ENCODE peak calls at places on chromosome 11, in seven cellular contexts. O is NCI-H1092; N is C1 segment of cervical spinal cord; X is Kasumi-1; J is stimulated activated CD4-positive, alpha-beta T cell treated with anti-CD3 and anti-CD28 coated beads, Interleukin-2, amount 100 ng/mL, for 24 hours; K is skeletal muscle cell; C is EH. D is an unnamed sample.

GRCh38 chr11:77075425-77075905 is 8.7 kb downstream of the CAPN5 start:
- DNase-seq in J (no peak), X (no peak), C (no peak), N (no peak), K (no peak), O (no peak), D (no peak)

GRCh38 chr11:30567148-30567547 is 19.0 kb downstream of the MPPED2 start:
- DNase-seq in O (no peak), N (no peak), X (no peak), J (no peak), C (no peak), K (no peak), D (no peak)

GRCh38 chr11:93858376-93858775 is 8.0 kb upstream of the VSTM5 start:
- DNase-seq in X (no peak), K (no peak), N (no peak), O (no peak), J (no peak), C (no peak), D (no peak)

GRCh38 chr11:96257972-96258951 is 84.7 kb downstream of the MAML2 start:
- DNase-seq in K (no peak), X (peak; percentile 38), C (peak; percentile 72), J (no peak), N (no peak), O (no peak), D (peak; percentile 44)

GRCh38 chr11:102046841-102047240 is 396 bp upstream of the CFAP300 start:
- DNase-seq in X (no peak), K (no peak), C (peak; percentile 55), O (no peak), N (no peak), J (no peak), D (no peak)

GRCh38 chr11:1335811-1336761 is 26.7 kb upstream of the TOLLIP start:
- DNase-seq in C (peak; percentile 84), O (peak; percentile 14), N (no peak), X (peak; percentile 70), K (peak; percentile 66), J (peak; percentile 58), D (peak; percentile 57)

GRCh38 chr11:104254347-104254746 is 90.4 kb upstream of the PDGFD start:
- DNase-seq in K (peak; percentile 3), N (no peak), O (peak; percentile 1), J (peak; percentile 21), X (peak; percentile 77), C (peak; percentile 6), D (peak; percentile 18)

GRCh38 chr11:73752216-73752867 is 8.5 kb downstream of the RAB6A start:
- DNase-seq in N (no peak), K (no peak), O (no peak), J (no peak), C (no peak), X (no peak), D (no peak)

GRCh38 chr11:34154059-34154875 is 48.8 kb downstream of the NAT10 start:
- DNase-seq in N (no peak), X (peak; percentile 73), K (no peak), O (no peak), C (no peak), J (no peak), D (peak; percentile 63)

GRCh38 chr11:83222499-83222898 is 29.0 kb downstream of the ANKRD42 start:
- DNase-seq in X (no peak), N (no peak), K (peak; percentile 4), C (peak; percentile 9), J (no peak), O (no peak), D (no peak)

GRCh38 chr11:129374993-129375721 is 491 bp upstream of the BARX2 start:
- DNase-seq in O (no peak), K (no peak), X (no peak), C (no peak), N (no peak), J (peak; percentile 41), D (no peak)

GRCh38 chr11:112961751-112962747 is 829 bp downstream of the NCAM1 start:
- DNase-seq in J (no peak), K (no peak), X (peak; percentile 5), N (peak; percentile 40), C (no peak), O (peak; percentile 72), D (peak; percentile 12)

GRCh38 chr11:122098223-122098980 is 17.6 kb downstream of the BLID start:
- DNase-seq in O (no peak), K (no peak), X (no peak), J (no peak), N (no peak), C (peak; percentile 34), D (no peak)

GRCh38 chr11:8697056-8697455 is 14.5 kb downstream of the RPL27A start:
- DNase-seq in K (no peak), X (peak; percentile 23), O (no peak), C (no peak), N (no peak), J (no peak), D (no peak)

GRCh38 chr11:94925422-94926270 is 47.7 kb downstream of the CWC15 start:
- DNase-seq in K (no peak), C (peak; percentile 30), X (no peak), O (no peak), N (no peak), J (no peak), D (no peak)

GRCh38 chr11:19689281-19689975 is 23.2 kb upstream of the NAV2 start:
- DNase-seq in K (no peak), N (no peak), X (no peak), J (no peak), O (no peak), C (no peak), D (no peak)

GRCh38 chr11:46039990-46040389 is 81.3 kb downstream of the PHF21A start:
- DNase-seq in X (no peak), N (no peak), J (no peak), K (peak; percentile 62), O (no peak), C (peak; percentile 77), D (no peak)

GRCh38 chr11:79018371-79018849 is 422.4 kb downstream of the TENM4 start:
- DNase-seq in O (no peak), N (no peak), J (no peak), K (peak; percentile 66), C (peak; percentile 91), X (no peak), D (no peak)

GRCh38 chr11:64204464-64204989 is 2.0 kb upstream of the FERMT3 start:
- DNase-seq in C (peak; percentile 95), X (peak; percentile 96), O (peak; percentile 81), J (peak; percentile 75), N (peak; percentile 65), K (peak; percentile 91), D (peak; percentile 83)

GRCh38 chr11:74154621-74155281 is 16.1 kb downstream of the C2CD3 start:
- DNase-seq in O (no peak), J (no peak), N (no peak), X (no peak), C (peak; percentile 56), K (no peak), D (no peak)

GRCh38 chr11:113021111-113021510 is 59.9 kb downstream of the NCAM1 start:
- DNase-seq in C (no peak), N (no peak), K (no peak), O (no peak), J (no peak), X (no peak), D (no peak)

GRCh38 chr11:44538375-44539054 is 26.9 kb upstream of the CD82 start:
- DNase-seq in C (peak; percentile 77), J (peak; percentile 78), N (peak; percentile 37), X (peak; percentile 71), O (peak; percentile 65), K (no peak), D (peak; percentile 86)

GRCh38 chr11:13321431-13321830 is 43.8 kb downstream of the BMAL1 start:
- DNase-seq in N (no peak), X (no peak), C (no peak), J (no peak), K (no peak), O (no peak), D (no peak)

GRCh38 chr11:30143098-30143705 is 87.6 kb upstream of the FSHB start:
- DNase-seq in N (no peak), O (peak; percentile 14), X (peak; percentile 54), K (no peak), J (no peak), C (peak; percentile 26), D (peak; percentile 13)

GRCh38 chr11:26930518-26931247 is 63.2 kb upstream of the FIBIN start:
- DNase-seq in K (peak; percentile 64), J (no peak), X (no peak), N (no peak), O (no peak), C (peak; percentile 74), D (no peak)

GRCh38 chr11:62560566-62561103 is 13.1 kb downstream of the EEF1G start:
- DNase-seq in X (peak; percentile 88), C (peak; percentile 99), N (no peak), O (no peak), J (peak; percentile 74), K (peak; percentile 88), D (peak; percentile 42)

GRCh38 chr11:15011741-15012140 is 39.6 kb upstream of the CALCA start:
- DNase-seq in X (no peak), J (no peak), O (no peak), N (no peak), C (no peak), K (no peak), D (no peak)

GRCh38 chr11:23311986-23312940 is 452.0 kb upstream of the CCDC179 start:
- DNase-seq in K (no peak), X (no peak), C (peak; percentile 79), J (no peak), O (no peak), N (no peak), D (no peak)

GRCh38 chr11:1928038-1928890 is 8.8 kb downstream of the TNNT3 start:
- DNase-seq in O (no peak), J (no peak), K (no peak), N (no peak), C (no peak), X (no peak), D (no peak)